ENCODE peak calls at places on chromosomes 7 and 10, in four cellular contexts. X, F, H and Q are unnamed samples.

GRCh38 chr7:92489634-92490033 is 11.9 kb upstream of the ERVW-1 start:
- DNase-seq in F (no peak), H (no peak), X (no peak), Q (no peak)

GRCh38 chr10:62025901-62026879 is 124.7 kb downstream of the ARID5B start:
- DNase-seq in H (no peak), X (no peak), F (no peak), Q (no peak)

GRCh38 chr10:132906836-132907235 is 35.5 kb downstream of the CFAP46 start:
- DNase-seq in X (no peak), H (no peak), F (no peak), Q (no peak)

GRCh38 chr7:110960811-110961210 is 130.1 kb upstream of the LRRN3 start:
- DNase-seq in X (no peak), H (no peak), F (no peak), Q (no peak)

GRCh38 chr7:29038463-29038862 is 80.3 kb upstream of the TRIL start:
- DNase-seq in X (no peak), H (no peak), F (no peak), Q (no peak)

GRCh38 chr7:157896774-157897555 is 560.2 kb downstream of the DNAJB6 start:
- DNase-seq in F (no peak), X (no peak), H (no peak), Q (no peak)

GRCh38 chr7:18019562-18019961 is 8.1 kb downstream of the PRPS1L1 start:
- DNase-seq in X (no peak), F (peak), H (no peak), Q (no peak)

GRCh38 chr10:48606530-48607355 is 1.9 kb upstream of the ARHGAP22 start:
- DNase-seq in F (peak), H (no peak), X (no peak), Q (no peak)

GRCh38 chr10:88389456-88389855 is 193.7 kb downstream of the RNLS start:
- DNase-seq in H (peak), X (no peak), F (peak), Q (peak)

GRCh38 chr7:53302511-53303246 is 267.2 kb downstream of the POM121L12 start:
- DNase-seq in H (no peak), X (no peak), F (no peak), Q (no peak)